ENCODE peak calls at places on chromosome X, in four cellular contexts. Z is keratinocyte, O is neuronal stem cell, N is tibial nerve. T is an unnamed sample.

GRCh38 chrX:101450052-101450451 is 35.2 kb upstream of the ARMCX4 start:
- DNase-seq in Z (no peak), O (no peak), N (no peak), T (no peak)

GRCh38 chrX:56763556-56764152 is 34.6 kb downstream of the NBDY start:
- DNase-seq in Z (no peak), O (no peak), N (no peak), T (peak)

GRCh38 chrX:56751071-56751470 is 22.0 kb downstream of the NBDY start:
- DNase-seq in Z (no peak), O (no peak), N (no peak), T (no peak)

GRCh38 chrX:107710617-107711391 is 64.8 kb downstream of the TSC22D3 start:
- DNase-seq in Z (no peak), O (peak), N (peak), T (no peak)

GRCh38 chrX:17922303-17922702 is 61.2 kb upstream of the RAI2 start:
- DNase-seq in Z (no peak), O (no peak), N (no peak), T (no peak)

GRCh38 chrX:26100421-26100920 is 37.7 kb upstream of the MAGEB18 start:
- DNase-seq in Z (no peak), O (no peak), N (no peak), T (no peak)

GRCh38 chrX:24113161-24113560 is 36.4 kb upstream of the ZFX start:
- DNase-seq in Z (no peak), O (no peak), N (no peak), T (no peak)

GRCh38 chrX:154602226-154602625 is 16.9 kb downstream of the CTAG1B start:
- DNase-seq in Z (no peak), O (no peak), N (no peak), T (no peak)

GRCh38 chrX:2391869-2392606 is 108.7 kb downstream of the DHRSX start:
- DNase-seq in Z (peak), O (no peak), N (no peak), T (no peak)

GRCh38 chrX:12700745-12701144 is 90.5 kb upstream of the PRPS2 start:
- DNase-seq in Z (no peak), O (no peak), N (no peak), T (no peak)

GRCh38 chrX:130321550-130321949 is 18.2 kb upstream of the SLC25A14 start:
- DNase-seq in Z (no peak), O (no peak), N (no peak), T (no peak)

GRCh38 chrX:110012818-110013484 is 10.0 kb downstream of the TMEM164 start:
- DNase-seq in Z (no peak), O (no peak), N (no peak), T (no peak)

DNA sequence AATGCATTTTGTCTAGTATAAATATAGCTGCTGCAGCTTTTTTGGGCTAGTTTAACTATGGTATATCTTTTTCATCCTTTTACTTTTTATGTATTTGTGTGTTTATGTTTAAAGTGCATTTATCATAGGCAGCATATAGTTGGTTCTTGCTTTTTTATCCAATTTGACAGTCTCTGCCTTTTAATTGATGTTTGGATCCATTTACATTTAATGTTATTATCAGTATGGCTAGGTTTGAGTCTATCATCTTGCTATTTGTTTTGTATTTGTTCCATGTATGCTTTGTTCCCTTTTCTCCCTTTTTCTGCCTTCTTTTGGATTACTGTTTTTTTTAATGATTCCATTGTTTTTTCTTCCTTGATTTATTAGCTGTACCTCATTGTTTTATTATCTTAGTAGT is 40.3 kb downstream of the GNL3L start:
- DNase-seq in Z (no peak), O (no peak), N (no peak), T (no peak)
- H3K27ac ChIP-seq in Z (no peak), O (no peak), N (no peak), T (no peak)

GRCh38 chrX:150582338-150582948 is 14.0 kb downstream of the MTM1 start:
- DNase-seq in Z (no peak), O (no peak), N (no peak), T (no peak)

GRCh38 chrX:150577174-150577573 is 8.8 kb downstream of the MTM1 start:
- DNase-seq in Z (no peak), O (no peak), N (no peak), T (no peak)

GRCh38 chrX:150575415-150575814 is 7.0 kb downstream of the MTM1 start:
- DNase-seq in Z (peak), O (no peak), N (no peak), T (no peak)

GRCh38 chrX:150581093-150581775 is 12.8 kb downstream of the MTM1 start:
- DNase-seq in Z (peak), O (no peak), N (no peak), T (no peak)
- H3K27ac ChIP-seq in Z (peak), O (no peak), N (no peak), T (no peak)

DNA sequence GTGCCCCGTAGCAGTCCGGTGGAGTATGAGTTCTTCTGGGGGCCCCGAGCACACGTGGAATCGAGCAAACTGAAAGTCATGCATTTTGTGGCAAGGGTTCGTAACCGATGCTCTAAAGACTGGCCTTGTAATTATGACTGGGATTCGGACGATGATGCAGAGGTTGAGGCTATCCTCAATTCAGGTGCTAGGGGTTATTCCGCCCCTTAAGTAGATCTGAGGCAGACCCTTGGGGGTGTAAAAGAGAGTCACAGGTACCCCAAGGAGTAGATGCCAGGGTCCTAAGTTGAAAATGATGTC is 848 bp downstream of the MAGEH1 start:
- DNase-seq in Z (no peak), O (no peak), N (no peak), T (no peak)
- H3K27ac ChIP-seq in Z (no peak), O (no peak), N (peak), T (peak)

DNA sequence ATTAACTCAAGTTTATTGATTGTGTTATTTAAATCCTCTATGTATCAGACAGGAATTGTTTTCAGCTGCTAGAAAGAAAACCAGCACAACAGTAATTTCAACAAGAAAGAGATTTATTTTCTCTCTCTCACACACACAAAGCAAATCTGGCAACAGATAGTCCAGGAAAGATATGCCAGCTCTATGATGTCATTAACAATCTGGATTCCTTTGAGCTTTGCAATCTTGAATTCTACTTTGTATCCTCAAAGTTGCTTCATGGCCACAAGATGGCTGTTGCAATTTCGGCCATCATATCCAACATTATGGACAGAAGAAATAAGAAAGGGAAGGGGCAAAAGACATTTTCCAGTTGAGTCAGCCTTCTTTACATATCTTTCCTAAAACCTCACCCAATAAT is 19.8 kb upstream of the FMR1 start:
- DNase-seq in Z (no peak), O (no peak), N (no peak), T (no peak)
- H3K27ac ChIP-seq in Z (no peak), O (no peak), N (no peak), T (no peak)

GRCh38 chrX:72180539-72180938 is 1.0 kb upstream of the PIN4 start:
- DNase-seq in Z (no peak), O (no peak), N (no peak), T (no peak)
- H3K27ac ChIP-seq in Z (no peak), O (peak), N (peak), T (peak)

T was measured in right atrium auricular region.